ENCODE peak calls at places on chromosomes 7 and 10, in five cellular contexts. Z, O, E, F and W are unnamed samples.
A peak's percentile ranks its signal among the peaks of the same experiment; 100 is the strongest.

GRCh38 chr10:102384053-102384452 is 11.5 kb upstream of the NFKB2 start:
- DNase-seq in Z (no peak), O (no peak), E (no peak), F (no peak), W (no peak)

GRCh38 chr10:119090968-119091367 is 10.4 kb upstream of the EIF3A start:
- DNase-seq in Z (peak; percentile 52), O (no peak), E (peak; percentile 42), F (peak; percentile 18), W (no peak)

GRCh38 chr7:76189276-76189675 is 12.4 kb upstream of the SRRM3 start:
- DNase-seq in Z (no peak), O (no peak), E (no peak), F (no peak), W (no peak)

GRCh38 chr10:43230101-43230908 is 36.6 kb downstream of the RASGEF1A start:
- DNase-seq in Z (no peak), O (peak; percentile 55), E (no peak), F (no peak), W (peak; percentile 8)

GRCh38 chr10:73060738-73061635 is 35.7 kb downstream of the P4HA1 start:
- DNase-seq in Z (no peak), O (no peak), E (no peak), F (no peak), W (no peak)

GRCh38 chr10:97018251-97019212 is 167.2 kb downstream of the SLIT1 start:
- DNase-seq in Z (no peak), O (no peak), E (no peak), F (no peak), W (no peak)

GRCh38 chr7:97430001-97430400 is 301.9 kb upstream of the TAC1 start:
- DNase-seq in Z (no peak), O (no peak), E (no peak), F (no peak), W (no peak)

GRCh38 chr10:74825033-74825370 is 1.4 kb upstream of the KAT6B start:
- DNase-seq in Z (no peak), O (peak; percentile 75), E (peak; percentile 43), F (peak; percentile 16), W (no peak)

GRCh38 chr10:63630085-63630927 is 109.1 kb downstream of the REEP3 start:
- DNase-seq in Z (peak; percentile 89), O (peak; percentile 97), E (peak; percentile 91), F (peak; percentile 60), W (peak; percentile 92)

GRCh38 chr7:93015193-93016084 is 102.3 kb downstream of the SAMD9 start:
- DNase-seq in Z (peak; percentile 41), O (no peak), E (no peak), F (no peak), W (no peak)

GRCh38 chr7:155581107-155581830 is 34.9 kb upstream of the CNPY1 start:
- DNase-seq in Z (no peak), O (no peak), E (no peak), F (no peak), W (no peak)

GRCh38 chr7:156470399-156471320 is 169.9 kb upstream of the RNF32 start:
- DNase-seq in Z (no peak), O (no peak), E (no peak), F (no peak), W (peak; percentile 21)

GRCh38 chr10:5959581-5960069 is 17.7 kb downstream of the IL15RA start:
- DNase-seq in Z (no peak), O (peak; percentile 48), E (no peak), F (no peak), W (no peak)

GRCh38 chr10:33153266-33153967 is 181.1 kb downstream of the NRP1 start:
- DNase-seq in Z (no peak), O (no peak), E (no peak), F (no peak), W (no peak)

GRCh38 chr10:33157108-33157507 is 177.4 kb downstream of the NRP1 start:
- DNase-seq in Z (no peak), O (no peak), E (no peak), F (no peak), W (no peak)

GRCh38 chr10:33153968-33154327 is 180.5 kb downstream of the NRP1 start:
- DNase-seq in Z (no peak), O (no peak), E (no peak), F (no peak), W (no peak)

GRCh38 chr10:33154590-33154989 is 179.9 kb downstream of the NRP1 start:
- DNase-seq in Z (no peak), O (no peak), E (no peak), F (no peak), W (no peak)

GRCh38 chr10:33155720-33156638 is 178.5 kb downstream of the NRP1 start:
- DNase-seq in Z (peak; percentile 49), O (no peak), E (peak; percentile 72), F (peak; percentile 39), W (no peak)
- TF ChIP-seq CTCF in Z (peak; percentile 65), O (no peak), E (peak; percentile 76), F (peak; percentile 64), W (peak; percentile 35)

GRCh38 chr10:24617771-24618396 is 105.8 kb downstream of the ARHGAP21 start:
- DNase-seq in Z (no peak), O (peak; percentile 71), E (peak; percentile 75), F (peak; percentile 25), W (peak; percentile 69)
- TF ChIP-seq CTCF in Z (peak; percentile 63), O (peak; percentile 65), E (peak; percentile 88), F (peak; percentile 86), W (peak; percentile 92)

GRCh38 chr7:117505238-117505637 is 25.4 kb downstream of the CFTR start:
- DNase-seq in Z (no peak), O (no peak), E (no peak), F (no peak), W (no peak)
- TF ChIP-seq CTCF in Z (no peak), O (no peak), E (no peak), F (no peak), W (no peak)

GRCh38 chr7:129779602-129780256 is 168.2 kb downstream of the NRF1 start:
- DNase-seq in Z (no peak), O (no peak), E (peak; percentile 88), F (no peak), W (peak; percentile 79)

GRCh38 chr7:129780257-129781127 is 169.0 kb downstream of the NRF1 start:
- DNase-seq in Z (no peak), O (no peak), E (peak; percentile 93), F (peak; percentile 34), W (peak; percentile 78)

GRCh38 chr7:129777993-129778769 is 166.7 kb downstream of the NRF1 start:
- DNase-seq in Z (no peak), O (no peak), E (no peak), F (no peak), W (peak; percentile 39)

GRCh38 chr7:129777195-129777844 is 165.8 kb downstream of the NRF1 start:
- DNase-seq in Z (no peak), O (no peak), E (no peak), F (no peak), W (no peak)

DNA sequence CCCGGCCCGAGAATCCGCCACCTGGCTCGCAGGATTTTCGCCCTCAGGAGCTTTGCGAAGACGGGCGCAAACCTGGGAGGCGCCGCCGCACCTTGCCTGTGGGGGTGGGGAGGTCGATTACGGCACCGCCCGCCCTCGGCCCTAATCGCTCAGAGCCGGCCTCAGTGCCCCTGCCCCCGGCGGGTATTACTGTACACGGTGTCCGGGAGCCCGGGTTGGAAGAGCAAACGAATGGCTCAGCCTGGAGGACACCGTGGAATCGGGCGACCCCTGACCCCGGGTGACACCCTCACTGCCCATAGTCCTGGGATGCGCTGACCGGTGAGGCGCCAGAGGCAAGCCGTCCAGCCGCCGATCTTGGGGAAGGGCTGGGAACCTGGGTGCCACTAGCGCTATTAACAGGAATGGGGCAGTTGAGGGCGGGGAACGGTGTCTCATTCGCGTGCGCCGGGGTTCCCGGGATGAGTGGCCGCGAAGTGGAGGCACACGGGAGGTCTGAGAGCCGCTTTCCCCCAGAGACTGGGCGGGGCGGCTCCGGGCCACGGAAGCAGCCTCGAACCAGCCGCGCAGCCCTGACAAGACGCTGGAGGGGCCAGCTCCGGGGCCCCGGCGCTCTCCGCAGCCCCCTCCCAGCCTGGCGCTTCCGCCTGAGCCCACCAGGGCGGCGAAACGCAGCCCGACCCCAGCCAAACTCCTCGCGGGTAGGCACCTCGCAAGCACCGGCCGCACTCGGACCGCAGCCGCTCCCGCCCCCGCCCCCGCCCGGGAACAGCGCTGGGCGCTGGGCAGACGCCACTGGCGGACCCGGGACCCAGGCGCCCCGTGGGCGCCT is 167.5 kb downstream of the NRF1 start:
- DNase-seq in Z (no peak), O (no peak), E (peak; percentile 34), F (no peak), W (peak; percentile 48)
- TF ChIP-seq CTCF in Z (no peak), O (no peak), E (no peak), F (no peak), W (peak; percentile 20)

GRCh38 chr10:32954080-32954479 is 4.0 kb downstream of the ITGB1 start:
- DNase-seq in Z (no peak), O (no peak), E (no peak), F (no peak), W (no peak)
- TF ChIP-seq CTCF in Z (no peak), O (no peak), E (no peak), F (no peak), W (no peak)

GRCh38 chr10:11958956-11959355 is 83.7 kb downstream of the UPF2 start:
- DNase-seq in Z (no peak), O (no peak), E (no peak), F (no peak), W (no peak)

GRCh38 chr10:11959966-11960365 is 82.6 kb downstream of the UPF2 start:
- DNase-seq in Z (no peak), O (no peak), E (no peak), F (no peak), W (no peak)
- TF ChIP-seq CTCF in Z (no peak), O (no peak), E (no peak), F (no peak), W (no peak)